ENCODE peak calls at places on chromosomes 13 and 19, in nine cellular contexts. M is endodermal cell, U is astrocyte, N is neuronal stem cell, H is H9, C is Karpas-422, X is IMR-90, O is adipocyte, W is PC-3. A is an unnamed sample. For H3K4me1, the result is how much of the 10 kb centered on the place peaks cover.

GRCh38 chr13:41313659-41314197 is 2.7 kb downstream of the NAA16 start:
- DNase-seq in M (no peak), U (no peak), N (no peak), H (no peak), C (no peak), X (no peak), O (no peak), W (no peak), A (no peak)

GRCh38 chr13:49936085-49936942 is at the start of gene SPRYD7:
- DNase-seq in M (peak), U (peak), N (peak), H (peak), C (peak), X (peak), O (peak), W (peak), A (peak)

GRCh38 chr13:41648314-41648935 is 191.1 kb downstream of the RGCC start:
- DNase-seq in M (no peak), U (peak), N (no peak), H (no peak), C (no peak), X (peak), O (peak), W (peak), A (no peak)

GRCh38 chr13:65943711-65944110 is 1286.4 kb downstream of the PCDH9 start:
- DNase-seq in M (no peak), U (peak), N (no peak), H (no peak), C (no peak), X (no peak), O (no peak), W (no peak), A (no peak)

GRCh38 chr19:5894704-5895349 is 8.8 kb downstream of the NDUFA11 start:
- DNase-seq in M (no peak), U (no peak), N (no peak), H (no peak), C (peak), X (no peak), O (no peak), W (no peak), A (no peak)

GRCh38 chr19:18295034-18295451 is 13.6 kb upstream of the JUND start:
- DNase-seq in M (no peak), U (no peak), N (no peak), H (no peak), C (no peak), X (no peak), O (no peak), W (no peak), A (no peak)

GRCh38 chr19:48511321-48511731 is 309 bp downstream of the LMTK3 start:
- DNase-seq in M (peak), U (no peak), N (no peak), H (no peak), C (no peak), X (no peak), O (no peak), W (no peak), A (no peak)

GRCh38 chr13:67844544-67844943 is 614.4 kb upstream of the PCDH9 start:
- DNase-seq in M (no peak), U (peak), N (no peak), H (no peak), C (no peak), X (no peak), O (peak), W (peak), A (no peak)

GRCh38 chr13:30841161-30841560 is 64.9 kb upstream of the MEDAG start:
- DNase-seq in M (no peak), U (no peak), N (no peak), H (no peak), C (no peak), X (peak), O (peak), W (no peak), A (no peak)

GRCh38 chr13:98528663-98529064 is 48.2 kb downstream of the STK24 start:
- DNase-seq in M (no peak), U (peak), N (no peak), H (no peak), C (no peak), X (peak), O (no peak), W (no peak), A (no peak)

GRCh38 chr13:49533586-49534269 is 38.0 kb downstream of the PHF11 start:
- DNase-seq in M (no peak), U (no peak), N (no peak), H (no peak), C (peak), X (no peak), O (no peak), W (no peak), A (no peak)

GRCh38 chr13:98839826-98840769 is 87.6 kb upstream of the SLC15A1 start:
- DNase-seq in M (peak), U (peak), N (peak), H (peak), C (peak), X (peak), O (peak), W (peak), A (peak)

GRCh38 chr19:30857966-30858490 is 485.8 kb downstream of the ZNF536 start:
- DNase-seq in M (peak), U (no peak), N (no peak), H (no peak), C (no peak), X (no peak), O (no peak), W (no peak), A (no peak)

GRCh38 chr13:76677047-76677446 is 209.2 kb downstream of the KCTD12 start:
- DNase-seq in M (no peak), U (peak), N (no peak), H (no peak), C (no peak), X (peak), O (peak), W (no peak), A (peak)

GRCh38 chr13:74771964-74772363 is 637.8 kb upstream of the KLF12 start:
- DNase-seq in M (no peak), U (peak), N (no peak), H (no peak), C (no peak), X (peak), O (peak), W (peak), A (no peak)

GRCh38 chr19:41457241-41457640 is 14.3 kb downstream of the ERICH4 start:
- DNase-seq in M (no peak), U (no peak), N (no peak), H (no peak), C (no peak), X (no peak), O (no peak), W (no peak), A (no peak)

GRCh38 chr13:59343993-59344780 is 819.5 kb downstream of the DIAPH3 start:
- DNase-seq in M (no peak), U (no peak), N (no peak), H (no peak), C (no peak), X (no peak), O (no peak), W (no peak), A (no peak)

GRCh38 chr19:14410054-14410774 is 8.9 kb downstream of the DDX39A start:
- DNase-seq in M (no peak), U (no peak), N (no peak), H (no peak), C (no peak), X (no peak), O (no peak), W (no peak), A (no peak)

GRCh38 chr19:12675377-12675776 is 6.3 kb downstream of the DHPS start:
- DNase-seq in M (no peak), U (no peak), N (no peak), H (no peak), C (no peak), X (no peak), O (no peak), W (no peak), A (no peak)

GRCh38 chr13:98142427-98143156 is at the start of gene FARP1:
- DNase-seq in M (peak), U (peak), N (peak), H (peak), C (no peak), X (peak), O (peak), W (peak), A (peak)

GRCh38 chr13:38888309-38888708 is 102.3 kb downstream of the STOML3 start:
- DNase-seq in M (peak), U (peak), N (no peak), H (no peak), C (no peak), X (peak), O (no peak), W (peak), A (no peak)

GRCh38 chr13:27131202-27131623 is 40.4 kb downstream of the USP12 start:
- DNase-seq in M (no peak), U (peak), N (no peak), H (peak), C (no peak), X (peak), O (no peak), W (peak), A (peak)

GRCh38 chr19:14416743-14417214 is 2.4 kb downstream of the DDX39A start:
- DNase-seq in M (no peak), U (no peak), N (no peak), H (no peak), C (peak), X (no peak), O (peak), W (no peak), A (peak)

GRCh38 chr13:52949744-52950143 is 78.9 kb upstream of the OLFM4 start:
- DNase-seq in M (no peak), U (no peak), N (no peak), H (no peak), C (no peak), X (no peak), O (no peak), W (no peak), A (no peak)

GRCh38 chr19:10402441-10403038 is 802 bp downstream of the CDC37 start:
- DNase-seq in M (peak), U (no peak), N (no peak), H (no peak), C (peak), X (no peak), O (peak), W (peak), A (peak)

GRCh38 chr19:16403151-16403977 is 68.4 kb downstream of the EPS15L1 start:
- DNase-seq in M (no peak), U (no peak), N (no peak), H (no peak), C (no peak), X (no peak), O (no peak), W (no peak), A (no peak)

GRCh38 chr19:50432658-50433057 is at the start of gene MYBPC2:
- DNase-seq in M (peak), U (no peak), N (no peak), H (no peak), C (peak), X (no peak), O (no peak), W (no peak), A (no peak)

DNA sequence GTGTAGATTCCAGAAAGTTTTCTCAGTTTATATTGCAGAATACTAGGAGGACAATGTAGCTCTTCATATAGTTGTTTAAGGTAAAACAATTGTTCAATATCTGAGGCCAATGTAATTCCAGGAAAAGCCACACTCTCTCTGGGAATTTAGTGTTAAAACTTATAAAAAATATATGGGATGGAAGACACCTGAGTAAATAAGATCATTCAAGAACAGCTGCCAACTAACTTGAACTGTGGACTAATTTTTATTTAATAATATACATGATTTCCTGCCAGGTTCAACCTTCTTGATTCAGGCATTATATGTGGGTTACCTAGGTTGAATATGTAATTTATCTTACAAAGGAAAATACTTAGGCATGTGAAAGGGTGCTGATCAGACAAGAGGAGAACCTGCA is 841.1 kb upstream of the PRR20A start:
- DNase-seq in M (no peak), U (no peak), N (no peak), H (no peak), C (no peak), X (no peak), O (no peak), W (no peak), A (no peak)
- H3K9ac ChIP-seq in M (no peak), U (no peak), N (no peak), H (no peak), C (no peak), X (no peak), O (no peak), W (no peak), A (no peak)

GRCh38 chr13:113176292-113176691 is 17.8 kb downstream of the PROZ start:
- DNase-seq in M (no peak), U (no peak), N (no peak), H (no peak), C (no peak), X (no peak), O (no peak), W (no peak), A (peak)
- H3K4me1 ChIP-seq in M (under half), U (under half), N (under half), H (under half), C (under half), X (under half), O (under half), W (under half), A (under half)

GRCh38 chr19:40445637-40445944 is 1.5 kb upstream of the SERTAD3 start:
- DNase-seq in M (no peak), U (no peak), N (no peak), H (no peak), C (no peak), X (no peak), O (no peak), W (no peak), A (no peak)
- H3K9ac ChIP-seq in M (no peak), U (no peak), N (no peak), H (no peak), C (no peak), X (no peak), O (peak), W (no peak), A (peak)

DNA sequence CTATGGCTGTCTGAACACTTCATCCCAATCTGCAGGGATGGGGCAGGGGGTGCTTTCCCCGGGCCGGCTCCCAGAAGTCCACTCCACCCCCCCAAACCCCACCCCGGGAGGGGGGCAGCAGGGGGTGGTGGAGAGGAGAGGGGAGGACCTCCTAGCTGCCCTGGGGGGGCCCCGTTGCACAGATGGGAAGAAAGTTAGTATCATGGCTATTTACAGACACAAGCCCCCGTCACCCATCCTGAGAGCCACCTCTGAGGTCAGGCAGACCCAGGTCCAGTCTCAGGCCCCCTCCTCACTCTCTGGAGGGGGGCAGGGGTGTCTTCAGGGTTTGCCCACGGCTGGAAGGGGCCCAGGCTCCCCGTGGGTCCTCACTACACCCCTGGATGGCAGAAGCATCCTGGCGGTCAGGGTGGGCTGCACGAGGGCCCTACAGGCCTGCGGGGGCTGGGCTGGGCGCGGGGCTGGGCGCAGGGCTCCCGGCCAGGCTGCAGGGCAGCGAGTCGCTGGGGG is 5.8 kb upstream of the REXO1 start:
- DNase-seq in M (no peak), U (no peak), N (no peak), H (no peak), C (peak), X (no peak), O (no peak), W (no peak), A (no peak)
- H3K4me1 ChIP-seq in M (under half), U (under half), N (under half), H (under half), C (half or more), X (under half), O (under half), W (under half), A (under half)